ENCODE peak calls at places on chromosomes 16 and 17, in seven cellular contexts. G is GM12878, V is HCT116, W is K562, O is endothelial cell of umbilical vein, E is H1, P is HepG2. D is an unnamed sample.

GRCh38 chr17:8138672-8139371 is 13.4 kb downstream of the PER1 start:
- DNase-seq in G (peak; percentile 94), P (peak; percentile 96), W (peak; percentile 94), E (peak; percentile 100), O (peak; percentile 98), V (peak; percentile 95), D (peak; percentile 92)

GRCh38 chr16:84829168-84829965 is 9.6 kb downstream of the CRISPLD2 start:
- DNase-seq in V (no peak), W (no peak), G (no peak), O (no peak), P (no peak), E (no peak), D (no peak)

GRCh38 chr17:68383443-68384321 is 73.6 kb downstream of the WIPI1 start:
- DNase-seq in E (no peak), G (no peak), W (no peak), V (peak; percentile 86), P (peak; percentile 99), O (peak; percentile 82), D (no peak)

GRCh38 chr17:39261286-39261685 is 35.5 kb upstream of the STAC2 start:
- DNase-seq in W (peak; percentile 77), G (no peak), E (peak; percentile 82), V (no peak), O (no peak), P (no peak), D (no peak)

GRCh38 chr17:63881935-63882601 is at the start of gene GH2:
- DNase-seq in P (peak; percentile 29), E (peak; percentile 88), V (peak; percentile 56), O (peak; percentile 39), W (peak; percentile 82), G (no peak), D (no peak)

GRCh38 chr17:48732688-48733629 is 4.4 kb upstream of the HOXB13 start:
- DNase-seq in E (no peak), W (no peak), O (no peak), G (no peak), P (no peak), V (no peak), D (no peak)

GRCh38 chr17:43591750-43592562 is 45.8 kb upstream of the ETV4 start:
- DNase-seq in G (no peak), O (peak; percentile 94), W (no peak), V (no peak), P (no peak), E (no peak), D (no peak)

GRCh38 chr17:36721560-36722120 is 120.3 kb downstream of the MRM1 start:
- DNase-seq in W (no peak), G (no peak), O (peak; percentile 14), E (no peak), P (no peak), V (no peak), D (no peak)

GRCh38 chr16:31453255-31454204 is 5.8 kb upstream of the ARMC5 start:
- DNase-seq in E (no peak), G (no peak), W (peak; percentile 81), P (peak; percentile 75), V (no peak), O (no peak), D (no peak)

GRCh38 chr17:5416886-5417285 is 2.6 kb downstream of the NUP88 start:
- DNase-seq in V (no peak), W (no peak), O (no peak), G (no peak), E (no peak), P (no peak), D (no peak)

GRCh38 chr16:51989637-51990230 is 557.2 kb downstream of the TOX3 start:
- DNase-seq in P (no peak), V (no peak), G (no peak), W (no peak), E (no peak), O (no peak), D (no peak)

GRCh38 chr17:80679816-80680215 is 135.2 kb downstream of the RPTOR start:
- DNase-seq in E (no peak), P (no peak), W (no peak), G (no peak), V (no peak), O (no peak), D (no peak)

GRCh38 chr17:69501591-69502468 is 87.3 kb downstream of the MAP2K6 start:
- DNase-seq in P (peak; percentile 78), E (no peak), O (peak; percentile 59), W (no peak), V (no peak), G (no peak), D (peak; percentile 28)

GRCh38 chr17:17913695-17914332 is 58.4 kb downstream of the TOM1L2 start:
- DNase-seq in V (peak; percentile 82), E (no peak), O (peak; percentile 83), W (peak; percentile 91), G (no peak), P (peak; percentile 66), D (no peak)

GRCh38 chr16:25691519-25692091 is at the start of gene HS3ST4:
- DNase-seq in P (no peak), O (no peak), G (no peak), W (no peak), V (no peak), E (peak; percentile 79), D (no peak)

GRCh38 chr16:14186007-14186953 is 115.2 kb downstream of the MRTFB start:
- DNase-seq in V (no peak), W (peak; percentile 18), O (peak; percentile 78), G (no peak), P (no peak), E (peak; percentile 63), D (no peak)

GRCh38 chr17:61783556-61784304 is 79.6 kb downstream of the BRIP1 start:
- DNase-seq in G (peak; percentile 35), V (no peak), E (no peak), P (no peak), W (no peak), O (no peak), D (no peak)

GRCh38 chr16:47970291-47970931 is 185.4 kb downstream of the ABCC12 start:
- DNase-seq in G (no peak), V (no peak), W (peak; percentile 15), O (peak; percentile 14), P (peak; percentile 34), E (no peak), D (no peak)

GRCh38 chr17:79388556-79389295 is 222.1 kb downstream of the RBFOX3 start:
- DNase-seq in P (peak; percentile 34), O (peak; percentile 33), E (peak; percentile 82), W (peak; percentile 54), G (no peak), V (peak; percentile 18), D (no peak)

GRCh38 chr16:2366660-2367309 is 26.3 kb upstream of the ABCA3 start:
- DNase-seq in V (no peak), O (no peak), W (no peak), P (no peak), E (no peak), G (peak; percentile 55), D (no peak)

GRCh38 chr16:84607694-84608093 is 10.2 kb downstream of the COTL1 start:
- DNase-seq in V (no peak), P (no peak), O (no peak), E (no peak), W (peak; percentile 80), G (no peak), D (no peak)

GRCh38 chr16:48831081-48831722 is 221.2 kb upstream of the N4BP1 start:
- DNase-seq in E (peak; percentile 72), O (no peak), V (peak; percentile 4), P (peak; percentile 10), G (no peak), W (peak; percentile 6), D (no peak)

GRCh38 chr17:57662644-57663308 is 82.3 kb downstream of the CCDC182 start:
- DNase-seq in W (peak; percentile 94), P (peak; percentile 12), E (peak; percentile 97), G (no peak), O (peak; percentile 98), V (peak; percentile 89), D (no peak)
- TF ChIP-seq POLR2AphosphoS5 in W (no peak), P (no peak), E (no peak), G (no peak), O (no peak), V (no peak), D (no peak)

DNA sequence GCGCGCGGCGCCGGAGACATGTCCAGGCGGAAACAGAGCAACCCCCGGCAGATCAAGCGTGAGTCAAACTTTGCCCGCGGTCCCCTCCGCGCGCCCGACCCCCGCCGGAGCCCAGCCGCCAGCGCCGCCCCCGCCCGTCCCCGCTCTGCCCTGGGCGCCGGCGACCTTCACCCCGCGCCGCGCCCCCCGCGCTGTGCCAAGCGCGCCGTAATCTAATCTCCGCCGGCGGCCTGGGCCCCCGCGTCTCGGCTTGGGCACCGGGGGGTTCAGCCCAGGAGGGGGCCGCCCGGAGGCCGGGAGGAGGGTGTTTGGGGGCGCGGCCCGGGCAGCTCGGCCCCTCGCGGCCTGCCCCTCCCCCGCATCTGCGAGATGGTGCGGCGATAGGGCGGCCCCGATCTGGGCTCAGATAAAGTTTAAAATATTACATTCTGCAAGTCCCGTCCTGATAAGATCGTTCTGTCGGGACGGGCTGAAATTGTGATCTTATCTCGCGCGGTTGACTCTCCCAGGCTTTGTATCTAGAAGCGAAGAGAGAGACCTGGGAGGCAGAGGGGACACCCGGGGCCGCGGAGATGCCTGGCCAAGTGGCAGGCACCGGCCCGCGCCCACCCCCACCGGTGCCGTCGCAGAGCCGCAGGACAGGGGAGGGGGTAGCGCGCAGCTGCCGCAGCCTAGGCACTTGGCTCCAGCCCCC is 688 bp downstream of the ZFPM1 start:
- DNase-seq in G (no peak), E (no peak), W (peak; percentile 43), V (no peak), P (no peak), O (peak; percentile 8), D (no peak)
- TF ChIP-seq EZH2 in G (no peak), E (no peak), W (no peak), V (no peak), P (no peak), O (no peak), D (no peak)

DNA sequence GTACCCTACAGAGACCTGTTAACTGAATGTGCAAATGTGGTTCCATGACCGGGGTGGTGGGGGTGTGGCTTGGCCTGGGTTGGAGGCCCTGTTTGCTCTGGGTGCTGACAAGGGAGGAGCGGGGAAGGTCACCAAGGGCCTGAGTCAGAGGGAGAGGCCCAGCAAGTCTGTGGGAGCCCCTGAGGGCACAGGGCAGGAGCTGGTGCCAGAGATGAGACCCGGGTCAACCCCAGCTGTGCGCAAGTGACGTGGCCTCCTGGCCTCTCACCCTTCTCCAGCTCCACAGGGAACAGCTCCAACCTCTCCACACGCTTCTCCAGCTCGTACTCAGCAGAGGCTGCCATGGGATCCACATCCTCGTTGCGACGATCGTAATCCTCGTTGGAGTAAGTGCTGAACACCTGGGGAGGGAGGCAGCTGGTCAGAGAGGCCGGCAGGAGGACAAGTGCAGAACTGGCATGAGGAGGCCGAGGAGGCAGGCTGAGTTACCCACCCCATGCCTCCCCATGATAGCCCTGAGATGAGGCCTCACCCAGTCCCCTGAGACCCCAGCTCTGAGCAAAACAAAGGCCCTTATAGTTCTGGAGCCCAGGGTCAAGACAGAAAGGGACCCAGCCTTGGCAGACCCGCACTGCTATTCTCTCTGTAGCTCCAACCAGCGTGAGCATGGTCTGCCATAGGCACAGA is 5.5 kb downstream of the PPP1R9B start:
- DNase-seq in P (no peak), W (no peak), V (no peak), O (no peak), G (no peak), E (no peak), D (no peak)
- H3K9ac ChIP-seq in P (no peak overlapping the region), W (peak overlapping the region; percentile 77), V (no peak overlapping the region), O (no peak overlapping the region), G (peak overlapping the region; percentile 92), E (no peak overlapping the region), D (no peak overlapping the region)

GRCh38 chr16:57620316-57621231 is 7.9 kb upstream of the ADGRG1 start:
- DNase-seq in E (no peak), W (no peak), G (no peak), O (no peak), V (no peak), P (no peak), D (no peak)
- TF ChIP-seq POLR2AphosphoS5 in E (no peak), W (no peak), G (no peak), O (no peak), V (peak; percentile 2), P (no peak), D (no peak)